ENCODE peak calls at places on chromosomes 1 and 21, in seven cellular contexts. I, H, K, P, J, X and F are unnamed samples.

GRCh38 chr1:187413770-187414169 is 585.0 kb downstream of the PLA2G4A start:
- DNase-seq in K (no peak), I (no peak), P (no peak), X (no peak), J (no peak), H (no peak), F (no peak)

GRCh38 chr1:209102120-209102519 is 481.4 kb upstream of the CAMK1G start:
- DNase-seq in J (no peak), K (no peak), P (no peak), H (no peak), X (no peak), I (no peak), F (no peak)

GRCh38 chr1:26378088-26378878 is 5.7 kb upstream of the ZNF683 start:
- DNase-seq in P (peak; percentile 97), H (no peak), K (no peak), J (peak; percentile 47), X (no peak), I (peak; percentile 92), F (peak; percentile 25)

GRCh38 chr21:35026617-35027557 is 22.2 kb downstream of the RUNX1 start:
- DNase-seq in P (peak; percentile 99), X (peak; percentile 68), I (no peak), K (peak; percentile 56), H (no peak), J (peak; percentile 70), F (peak; percentile 51)

GRCh38 chr1:230518511-230518910 is 92.4 kb upstream of the PGBD5 start:
- DNase-seq in H (no peak), X (no peak), J (no peak), K (no peak), P (no peak), I (peak; percentile 48), F (no peak)

GRCh38 chr1:151710187-151710586 is 6.4 kb downstream of the CELF3 start:
- DNase-seq in K (no peak), X (no peak), J (peak; percentile 15), H (no peak), P (peak; percentile 43), I (peak; percentile 23), F (no peak)

GRCh38 chr1:65255088-65256050 is 54.0 kb upstream of the DNAJC6 start:
- DNase-seq in J (no peak), K (no peak), X (no peak), H (no peak), P (no peak), I (no peak), F (no peak)

GRCh38 chr1:239218296-239218695 is 168.1 kb upstream of the CHRM3 start:
- DNase-seq in P (no peak), K (no peak), H (no peak), I (peak; percentile 10), X (no peak), J (no peak), F (no peak)

GRCh38 chr1:1179339-1179982 is 5.8 kb downstream of the TTLL10 start:
- DNase-seq in H (peak; percentile 52), K (no peak), I (no peak), P (no peak), X (peak; percentile 9), J (no peak), F (no peak)

GRCh38 chr1:94698759-94699502 is 121.2 kb upstream of the SLC44A3 start:
- DNase-seq in X (no peak), I (no peak), P (no peak), J (no peak), H (no peak), K (no peak), F (no peak)